ENCODE peak calls at places on chromosomes 16 and 17, in five cellular contexts. V is heart left ventricle, C is NB4, L is HCT116, H is thoracic aorta. F is an unnamed sample.

GRCh38 chr16:56203052-56203451 is 11.8 kb downstream of the GNAO1 start:
- DNase-seq in V (no peak), C (peak; percentile 75), L (peak; percentile 16), H (no peak), F (peak; percentile 10)

GRCh38 chr16:74936902-74937560 is 47.9 kb downstream of the WDR59 start:
- DNase-seq in V (no peak), C (peak; percentile 91), L (no peak), H (no peak), F (no peak)

GRCh38 chr17:55448681-55449080 is 27.0 kb upstream of the MMD start:
- DNase-seq in V (no peak), C (peak; percentile 14), L (no peak), H (no peak), F (no peak)

GRCh38 chr16:89395150-89396142 is 94.9 kb downstream of the ANKRD11 start:
- DNase-seq in V (peak; percentile 92), C (no peak), L (no peak), H (peak; percentile 83), F (peak; percentile 93)

GRCh38 chr17:55563363-55563762 is 52.1 kb upstream of the SMIM36 start:
- DNase-seq in V (no peak), C (no peak), L (no peak), H (no peak), F (no peak)

GRCh38 chr17:36706437-36706731 is 105.0 kb downstream of the MRM1 start:
- DNase-seq in V (no peak), C (no peak), L (no peak), H (no peak), F (no peak)

GRCh38 chr16:56931253-56931768 is 631 bp upstream of the HERPUD1 start:
- DNase-seq in V (no peak), C (no peak), L (no peak), H (no peak), F (peak; percentile 62)

GRCh38 chr17:53794875-53795274 is 27.9 kb upstream of the KIF2B start:
- DNase-seq in V (no peak), C (no peak), L (no peak), H (no peak), F (no peak)

GRCh38 chr16:87631067-87631466 is 28.8 kb downstream of the JPH3 start:
- DNase-seq in V (no peak), C (no peak), L (no peak), H (no peak), F (no peak)

GRCh38 chr17:17091856-17092756 is 49.8 kb downstream of the MPRIP start:
- DNase-seq in V (peak; percentile 11), C (peak; percentile 30), L (no peak), H (no peak), F (no peak)

GRCh38 chr17:63116967-63117366 is 150.9 kb downstream of the TANC2 start:
- DNase-seq in V (no peak), C (no peak), L (no peak), H (no peak), F (no peak)

GRCh38 chr17:83117594-83117993 is 38.2 kb downstream of the METRNL start:
- DNase-seq in V (no peak), C (peak; percentile 55), L (no peak), H (no peak), F (no peak)

GRCh38 chr17:83119987-83120864 is 40.8 kb downstream of the METRNL start:
- DNase-seq in V (no peak), C (peak; percentile 91), L (no peak), H (no peak), F (no peak)

GRCh38 chr17:83116783-83117555 is 37.6 kb downstream of the METRNL start:
- DNase-seq in V (no peak), C (no peak), L (no peak), H (no peak), F (no peak)

GRCh38 chr17:83116311-83116771 is 36.9 kb downstream of the METRNL start:
- DNase-seq in V (no peak), C (no peak), L (no peak), H (no peak), F (no peak)

DNA sequence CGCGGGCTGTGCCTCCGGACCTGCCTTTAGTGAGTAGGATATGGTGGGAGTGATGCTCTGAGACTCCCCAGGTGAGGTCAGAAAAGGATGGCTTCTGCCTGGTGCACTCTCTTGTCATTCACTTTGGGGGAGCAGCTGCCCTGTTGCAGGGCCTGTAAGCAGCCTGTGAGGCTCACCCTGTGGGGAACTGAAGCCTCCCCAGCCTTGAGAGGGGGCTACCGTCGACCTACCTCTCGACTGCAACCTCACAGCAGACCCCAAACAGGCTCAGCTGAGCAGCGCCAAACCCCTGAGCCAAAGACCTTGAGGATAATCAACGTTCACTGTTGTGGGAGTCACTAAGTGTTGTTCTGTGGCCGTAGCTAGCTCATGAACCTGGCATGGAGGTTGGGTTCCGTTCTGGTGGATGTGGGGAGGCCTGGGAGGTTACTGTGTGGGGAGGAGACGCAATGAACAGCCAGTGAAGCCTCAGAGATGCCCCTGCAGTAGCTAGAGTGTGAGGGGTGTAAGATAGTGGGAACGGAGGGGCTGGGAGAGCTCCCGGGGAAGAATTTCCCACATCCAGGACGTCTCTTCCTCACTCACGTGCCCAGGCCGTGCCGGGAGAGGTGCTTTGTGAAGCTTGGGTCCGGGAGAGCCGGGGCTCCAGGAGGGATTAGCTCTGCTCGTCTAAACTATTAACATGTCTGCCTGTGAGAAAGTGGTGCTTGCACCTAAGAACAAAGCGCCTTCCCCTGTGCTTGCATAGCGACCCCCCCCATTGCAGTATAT is 38.8 kb downstream of the METRNL start:
- DNase-seq in V (no peak), C (no peak), L (no peak), H (no peak), F (no peak)
- H3K4me3 ChIP-seq in V (no peak overlapping the region), C (no peak overlapping the region), L (no peak overlapping the region), H (no peak overlapping the region), F (no peak overlapping the region)

DNA sequence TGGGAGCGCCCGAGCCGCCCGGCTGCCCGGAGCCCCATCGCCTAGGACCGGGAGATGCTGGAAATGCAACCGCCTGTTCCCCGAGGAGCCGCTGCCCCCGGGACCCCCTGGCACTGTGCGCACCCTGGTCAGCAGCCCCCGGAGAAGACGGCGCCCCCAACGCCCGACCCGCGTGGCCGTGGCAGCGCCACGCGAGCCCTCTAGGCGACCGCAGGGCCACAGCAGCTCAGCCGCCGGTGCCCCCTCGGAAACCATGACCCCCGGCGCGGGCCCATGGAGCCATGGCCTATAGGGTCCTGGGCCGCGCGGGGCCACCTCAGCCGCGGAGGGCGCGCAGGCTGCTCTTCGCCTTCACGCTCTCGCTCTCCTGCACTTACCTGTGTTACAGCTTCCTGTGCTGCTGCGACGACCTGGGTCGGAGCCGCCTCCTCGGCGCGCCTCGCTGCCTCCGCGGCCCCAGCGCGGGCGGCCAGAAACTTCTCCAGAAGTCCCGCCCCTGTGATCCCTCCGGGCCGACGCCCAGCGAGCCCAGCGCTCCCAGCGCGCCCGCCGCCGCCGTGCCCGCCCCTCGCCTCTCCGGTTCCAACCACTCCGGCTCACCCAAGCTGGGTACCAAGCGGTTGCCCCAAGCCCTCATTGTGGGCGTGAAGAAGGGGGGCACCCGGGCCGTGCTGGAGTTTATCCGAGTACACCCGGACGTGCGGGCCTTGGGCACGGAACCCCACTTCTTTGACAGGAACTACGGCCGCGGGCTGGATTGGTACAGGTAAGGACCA is 556 bp downstream of the HS3ST2 start:
- DNase-seq in V (no peak), C (no peak), L (no peak), H (no peak), F (no peak)
- H3K4me3 ChIP-seq in V (peak overlapping the region; percentile 39), C (no peak overlapping the region), L (no peak overlapping the region), H (peak overlapping the region; percentile 79), F (no peak overlapping the region)

GRCh38 chr16:17475104-17475503 is 4.3 kb upstream of the XYLT1 start:
- DNase-seq in V (no peak), C (no peak), L (no peak), H (no peak), F (no peak)

GRCh38 chr16:17474037-17474436 is 3.3 kb upstream of the XYLT1 start:
- DNase-seq in V (no peak), C (peak; percentile 96), L (no peak), H (no peak), F (peak; percentile 80)

GRCh38 chr16:17471745-17472075 is 950 bp upstream of the XYLT1 start:
- DNase-seq in V (no peak), C (no peak), L (no peak), H (no peak), F (no peak)

GRCh38 chr16:17474572-17474971 is 3.8 kb upstream of the XYLT1 start:
- DNase-seq in V (no peak), C (peak; percentile 65), L (no peak), H (no peak), F (no peak)

DNA sequence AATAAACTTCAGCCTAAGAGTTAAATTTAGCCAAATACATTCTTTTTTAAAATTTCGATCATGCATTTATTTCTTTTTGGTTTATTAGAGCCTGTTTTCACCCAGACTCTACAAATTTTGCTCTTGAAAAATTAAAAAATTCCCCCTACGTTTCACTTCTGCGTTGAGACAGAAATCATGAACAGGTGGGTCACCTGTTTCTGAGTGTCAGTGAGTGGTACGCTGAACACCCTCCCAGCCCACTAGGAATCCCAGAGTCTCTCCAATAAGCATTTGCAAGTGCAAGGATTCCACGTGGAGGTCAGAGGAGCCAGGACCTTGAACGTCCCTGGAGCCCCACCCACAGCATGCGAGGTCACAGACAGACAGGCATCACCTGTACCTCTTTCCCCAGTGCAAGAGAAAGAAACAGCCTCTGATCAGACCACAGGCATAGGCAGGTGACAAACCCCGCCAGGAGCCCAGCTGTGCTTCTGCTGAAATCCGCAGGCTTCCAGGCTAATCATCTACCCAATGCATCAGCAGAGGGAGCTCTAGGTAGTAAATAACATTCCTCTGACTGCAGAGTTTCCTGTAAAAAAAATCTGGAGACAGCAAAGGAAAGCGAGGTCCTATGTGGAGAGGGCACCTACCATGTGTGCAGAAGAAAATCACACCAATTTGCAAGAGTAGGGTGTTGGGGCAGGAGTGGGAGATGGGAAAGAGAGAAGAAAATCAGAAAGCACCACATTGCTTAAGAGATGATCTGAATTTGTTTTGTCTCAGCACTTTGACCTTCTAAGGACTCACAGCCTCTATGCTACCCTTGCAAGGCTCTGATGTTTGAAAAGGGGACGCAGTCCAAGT is 5.9 kb upstream of the XYLT1 start:
- DNase-seq in V (no peak), C (peak; percentile 57), L (peak; percentile 47), H (no peak), F (no peak)
- H3K4me3 ChIP-seq in V (no peak overlapping the region), C (no peak overlapping the region), L (no peak overlapping the region), H (no peak overlapping the region), F (no peak overlapping the region)

DNA sequence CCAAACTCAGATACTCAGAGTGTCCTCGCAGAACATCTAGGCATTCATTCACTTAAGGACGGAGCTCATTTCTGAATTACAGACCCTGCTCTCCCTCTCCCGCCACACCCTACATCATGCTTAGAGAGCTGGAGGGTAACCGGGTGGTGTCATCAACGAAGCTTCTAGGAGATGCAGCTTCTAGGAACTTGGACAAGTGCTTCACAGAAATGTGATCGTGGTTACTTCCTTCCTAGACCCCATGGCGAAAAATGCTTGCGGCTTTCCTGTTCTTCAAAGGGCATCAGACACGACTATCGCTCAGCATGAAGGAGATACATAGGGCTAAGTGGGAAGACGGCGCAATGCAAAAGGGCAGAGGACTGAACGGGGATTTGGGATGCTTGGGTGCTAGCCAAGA is 126.8 kb downstream of the ZFHX3 start:
- DNase-seq in V (no peak), C (no peak), L (no peak), H (no peak), F (no peak)
- H3K4me3 ChIP-seq in V (no peak overlapping the region), C (no peak overlapping the region), L (no peak overlapping the region), H (peak overlapping the region; percentile 68), F (peak overlapping the region; percentile 50)